ENCODE peak calls at places on chromosome 11, in nine cellular contexts. D is stimulated activated CD8-positive, alpha-beta memory T cell treated with anti-CD3 and anti-CD28 coated beads, Interleukin-7, amount 100 ng/mL, for 1 hour; X is cardiac muscle cell; M is T-helper 2 cell; B is activated naive CD4-positive, alpha-beta T cell treated with anti-CD3 and anti-CD28 coated beads, Interleukin-2, amount 10 ng/mL, durations not matched to agents 7 days and 5 days; R is effector CD4-positive, alpha-beta T cell; Z is endothelial cell; I is fibroblast of mammary gland; Q is neural progenitor cell. F is an unnamed sample.

GRCh38 chr11:17528181-17528691 is 16.0 kb downstream of the USH1C start:
- DNase-seq in X (peak; percentile 55), M (no peak), Q (peak; percentile 83), B (peak; percentile 65), R (peak; percentile 16), Z (peak; percentile 84), I (peak; percentile 35), D (no peak), F (peak; percentile 75)

GRCh38 chr11:2715716-2716350 is 16.0 kb upstream of the KCNQ1OT1 start:
- DNase-seq in Q (no peak), D (no peak), Z (no peak), R (no peak), I (no peak), B (no peak), X (no peak), M (no peak), F (no peak)

GRCh38 chr11:108592591-108593213 is 866 bp downstream of the EXPH5 start:
- DNase-seq in Z (peak; percentile 12), R (peak; percentile 8), I (no peak), D (no peak), M (peak; percentile 9), X (no peak), B (peak; percentile 61), Q (no peak), F (peak; percentile 78)

GRCh38 chr11:87394924-87395323 is 357.2 kb downstream of the TMEM135 start:
- DNase-seq in Q (no peak), B (no peak), R (no peak), X (no peak), M (no peak), D (no peak), Z (no peak), I (no peak), F (no peak)

GRCh38 chr11:28176231-28176853 is 68.2 kb downstream of the METTL15 start:
- DNase-seq in B (no peak), R (no peak), Z (no peak), D (no peak), I (peak; percentile 11), X (no peak), Q (no peak), M (no peak), F (no peak)

GRCh38 chr11:34351687-34352469 is 5.9 kb downstream of the ABTB2 start:
- DNase-seq in X (no peak), B (no peak), M (no peak), Q (no peak), D (no peak), R (no peak), Z (no peak), I (no peak), F (no peak)

GRCh38 chr11:13384837-13385417 is 78.1 kb downstream of the BTBD10 start:
- DNase-seq in Q (peak; percentile 67), D (no peak), Z (peak; percentile 60), M (no peak), X (peak; percentile 71), I (peak; percentile 57), R (no peak), B (peak; percentile 46), F (no peak)

GRCh38 chr11:92916299-92916698 is 53.2 kb upstream of the MTNR1B start:
- DNase-seq in M (no peak), Z (no peak), I (no peak), B (no peak), Q (no peak), D (no peak), R (no peak), X (no peak), F (no peak)

GRCh38 chr11:130050272-130050671 is 19.4 kb upstream of the APLP2 start:
- DNase-seq in B (no peak), Z (no peak), I (no peak), X (no peak), R (no peak), Q (peak; percentile 13), D (no peak), M (no peak), F (no peak)

GRCh38 chr11:122601131-122602125 is 54.1 kb upstream of the UBASH3B start:
- DNase-seq in R (no peak), Q (no peak), M (no peak), B (no peak), I (peak; percentile 92), D (no peak), Z (no peak), X (peak; percentile 72), F (no peak)

GRCh38 chr11:131907371-131907770 is 537.0 kb downstream of the NTM start:
- DNase-seq in I (no peak), D (no peak), Q (no peak), Z (no peak), M (no peak), X (no peak), R (no peak), B (no peak), F (no peak)

GRCh38 chr11:2271077-2271326 is 614 bp upstream of the ASCL2 start:
- DNase-seq in R (no peak), B (peak; percentile 50), D (no peak), I (no peak), Q (peak; percentile 30), Z (peak; percentile 2), M (peak; percentile 55), X (no peak), F (peak; percentile 78)

GRCh38 chr11:24903555-24903954 is 406.7 kb downstream of the LUZP2 start:
- DNase-seq in Q (no peak), D (no peak), I (no peak), X (no peak), R (no peak), M (no peak), Z (no peak), B (no peak), F (no peak)

F was measured in activated effector memory CD4-positive, alpha-beta T cell treated with anti-CD3 and anti-CD28 coated beads, Interleukin-2, amount 50 U/mL, for 16 hours.